ENCODE peak calls at places on chromosomes 2 and 18, in four cellular contexts. One of them, this sample, is unnamed.

GRCh38 chr2:61183815-61184214 is 21.8 kb downstream of the C2orf74 start:
- DNase-seq in fibroblast of gingiva: no peak
- DNase-seq in WTC11: no peak
- DNase-seq in neural progenitor cell: no peak
- DNase-seq in this sample: no peak

GRCh38 chr2:72341639-72342038 is 194.0 kb upstream of the CYP26B1 start:
- DNase-seq in neural progenitor cell: no peak
- DNase-seq in WTC11: no peak
- DNase-seq in fibroblast of gingiva: no peak
- DNase-seq in this sample: no peak

GRCh38 chr2:227503433-227504406 is 31.8 kb downstream of the AGFG1 start:
- DNase-seq in WTC11: no peak
- DNase-seq in neural progenitor cell: no peak
- DNase-seq in fibroblast of gingiva: peak; percentile 73
- DNase-seq in this sample: peak; percentile 43

GRCh38 chr18:58211510-58211909 is 167.5 kb downstream of the NEDD4L start:
- DNase-seq in neural progenitor cell: no peak
- DNase-seq in WTC11: no peak
- DNase-seq in fibroblast of gingiva: no peak
- DNase-seq in this sample: no peak

GRCh38 chr2:200509227-200509607 is 651 bp downstream of the KCTD18 start:
- DNase-seq in neural progenitor cell: peak; percentile 20
- DNase-seq in fibroblast of gingiva: no peak
- DNase-seq in WTC11: no peak
- DNase-seq in this sample: peak; percentile 35

GRCh38 chr18:58158008-58158407 is 114.0 kb downstream of the NEDD4L start:
- DNase-seq in WTC11: no peak
- DNase-seq in neural progenitor cell: no peak
- DNase-seq in fibroblast of gingiva: no peak
- DNase-seq in this sample: no peak

GRCh38 chr2:43424262-43425207 is 171.3 kb downstream of the THADA start:
- DNase-seq in WTC11: no peak
- DNase-seq in fibroblast of gingiva: peak; percentile 13
- DNase-seq in neural progenitor cell: no peak
- DNase-seq in this sample: no peak

GRCh38 chr2:128422571-128422970 is 103.9 kb upstream of the HS6ST1 start:
- DNase-seq in WTC11: no peak
- DNase-seq in fibroblast of gingiva: peak; percentile 95
- DNase-seq in neural progenitor cell: no peak
- DNase-seq in this sample: peak; percentile 85

GRCh38 chr2:85188852-85189251 is 55.7 kb downstream of the TCF7L1 start:
- DNase-seq in neural progenitor cell: no peak
- DNase-seq in WTC11: no peak
- DNase-seq in fibroblast of gingiva: no peak
- DNase-seq in this sample: no peak

GRCh38 chr2:27977623-27978312 is 87.2 kb downstream of the BABAM2 start:
- DNase-seq in fibroblast of gingiva: peak; percentile 90
- DNase-seq in WTC11: no peak
- DNase-seq in neural progenitor cell: no peak
- DNase-seq in this sample: peak; percentile 27

GRCh38 chr2:220460257-220460985 is 833.0 kb downstream of the SLC4A3 start:
- DNase-seq in neural progenitor cell: peak; percentile 21
- DNase-seq in WTC11: no peak
- DNase-seq in fibroblast of gingiva: no peak
- DNase-seq in this sample: no peak

GRCh38 chr2:229160180-229160579 is 110.9 kb downstream of the PID1 start:
- DNase-seq in WTC11: no peak
- DNase-seq in fibroblast of gingiva: no peak
- DNase-seq in neural progenitor cell: no peak
- DNase-seq in this sample: no peak

GRCh38 chr18:48662021-48662661 is 123.3 kb downstream of the CTIF start:
- DNase-seq in WTC11: no peak
- DNase-seq in fibroblast of gingiva: peak; percentile 55
- DNase-seq in neural progenitor cell: peak; percentile 29
- DNase-seq in this sample: peak; percentile 70

GRCh38 chr2:61670591-61671503 is 132.7 kb upstream of the XPO1 start:
- DNase-seq in fibroblast of gingiva: peak; percentile 64
- DNase-seq in WTC11: no peak
- DNase-seq in neural progenitor cell: no peak
- DNase-seq in this sample: no peak

GRCh38 chr2:206635016-206635415 is 7.3 kb upstream of the FAM237A start:
- DNase-seq in fibroblast of gingiva: no peak
- DNase-seq in WTC11: no peak
- DNase-seq in neural progenitor cell: no peak
- DNase-seq in this sample: no peak

GRCh38 chr2:220334871-220335590 is 707.6 kb downstream of the SLC4A3 start:
- DNase-seq in WTC11: no peak
- DNase-seq in neural progenitor cell: no peak
- DNase-seq in fibroblast of gingiva: no peak
- DNase-seq in this sample: no peak

GRCh38 chr2:112588611-112589045 is 4.2 kb downstream of the CHCHD5 start:
- DNase-seq in WTC11: no peak
- DNase-seq in neural progenitor cell: no peak
- DNase-seq in fibroblast of gingiva: no peak
- DNase-seq in this sample: no peak

GRCh38 chr2:150476213-150476740 is 11.2 kb downstream of the RND3 start:
- DNase-seq in fibroblast of gingiva: no peak
- DNase-seq in WTC11: no peak
- DNase-seq in neural progenitor cell: no peak
- DNase-seq in this sample: no peak

GRCh38 chr2:128438586-128438985 is 119.9 kb upstream of the HS6ST1 start:
- DNase-seq in fibroblast of gingiva: no peak
- DNase-seq in WTC11: no peak
- DNase-seq in neural progenitor cell: no peak
- DNase-seq in this sample: no peak

GRCh38 chr2:44168684-44169154 is at the start of gene PPM1B:
- DNase-seq in fibroblast of gingiva: no peak
- DNase-seq in neural progenitor cell: no peak
- DNase-seq in WTC11: peak; percentile 99
- DNase-seq in this sample: no peak

GRCh38 chr2:10913501-10914271 is 2.0 kb downstream of the KCNF1 start:
- DNase-seq in fibroblast of gingiva: no peak
- DNase-seq in WTC11: no peak
- DNase-seq in neural progenitor cell: no peak
- DNase-seq in this sample: no peak

GRCh38 chr2:219344756-219345458 is 12.4 kb upstream of the RESP18 start:
- DNase-seq in neural progenitor cell: peak; percentile 15
- DNase-seq in fibroblast of gingiva: no peak
- DNase-seq in WTC11: no peak
- DNase-seq in this sample: no peak

GRCh38 chr2:217413193-217413592 is 553.3 kb upstream of the TNP1 start:
- DNase-seq in fibroblast of gingiva: peak; percentile 48
- DNase-seq in neural progenitor cell: no peak
- DNase-seq in WTC11: no peak
- DNase-seq in this sample: no peak

GRCh38 chr18:24270937-24271380 is 126.7 kb downstream of the OSBPL1A start:
- DNase-seq in fibroblast of gingiva: peak; percentile 33
- DNase-seq in WTC11: no peak
- DNase-seq in neural progenitor cell: peak; percentile 46
- DNase-seq in this sample: peak; percentile 68

GRCh38 chr2:152016175-152017120 is 82.4 kb downstream of the CACNB4 start:
- DNase-seq in neural progenitor cell: no peak
- DNase-seq in WTC11: no peak
- DNase-seq in fibroblast of gingiva: no peak
- DNase-seq in this sample: no peak

GRCh38 chr2:47002480-47003381 is 87.1 kb upstream of the MCFD2 start:
- DNase-seq in WTC11: no peak
- DNase-seq in fibroblast of gingiva: no peak
- DNase-seq in neural progenitor cell: peak; percentile 88
- DNase-seq in this sample: peak; percentile 51

GRCh38 chr2:70850905-70851304 is 15.3 kb upstream of the CD207 start:
- DNase-seq in fibroblast of gingiva: no peak
- DNase-seq in neural progenitor cell: no peak
- DNase-seq in WTC11: no peak
- DNase-seq in this sample: no peak

GRCh38 chr2:221205103-221205502 is 367.0 kb downstream of the EPHA4 start:
- DNase-seq in fibroblast of gingiva: no peak
- DNase-seq in WTC11: no peak
- DNase-seq in neural progenitor cell: no peak
- DNase-seq in this sample: no peak

GRCh38 chr18:59861009-59861408 is 38.8 kb upstream of the PMAIP1 start:
- DNase-seq in WTC11: no peak
- DNase-seq in fibroblast of gingiva: no peak
- DNase-seq in neural progenitor cell: no peak
- DNase-seq in this sample: no peak

GRCh38 chr2:148866091-148866490 is 8.9 kb upstream of the KIF5C start:
- DNase-seq in WTC11: no peak
- DNase-seq in fibroblast of gingiva: no peak
- DNase-seq in neural progenitor cell: no peak
- DNase-seq in this sample: no peak

GRCh38 chr2:151862688-151863087 is 34.5 kb upstream of the ARL5A start:
- DNase-seq in fibroblast of gingiva: no peak
- DNase-seq in neural progenitor cell: no peak
- DNase-seq in WTC11: no peak
- DNase-seq in this sample: no peak

GRCh38 chr2:71113843-71114242 is 16.2 kb downstream of the MCEE start:
- DNase-seq in WTC11: no peak
- DNase-seq in neural progenitor cell: no peak
- DNase-seq in fibroblast of gingiva: no peak
- DNase-seq in this sample: no peak

GRCh38 chr2:110104025-110104771 is 11.4 kb downstream of the MALL start:
- DNase-seq in fibroblast of gingiva: no peak
- DNase-seq in neural progenitor cell: no peak
- DNase-seq in WTC11: no peak
- DNase-seq in this sample: no peak

GRCh38 chr2:207330912-207331311 is 165.2 kb upstream of the KLF7 start:
- DNase-seq in fibroblast of gingiva: peak; percentile 93
- DNase-seq in WTC11: no peak
- DNase-seq in neural progenitor cell: no peak
- DNase-seq in this sample: peak; percentile 27

GRCh38 chr2:241842620-241843211 is 16.0 kb downstream of the PDCD1 start:
- DNase-seq in WTC11: no peak
- DNase-seq in fibroblast of gingiva: no peak
- DNase-seq in neural progenitor cell: no peak
- DNase-seq in this sample: no peak